ENCODE peak calls at places on chromosomes 1 and 21, in eight cellular contexts. I is bronchial epithelial cell, D is AG04449, H is T-helper 1 cell, U is HFF-Myc, O is H54, V is neuronal stem cell, L is NCI-H774. M is an unnamed sample.
A peak's percentile ranks its signal among the peaks of the same experiment; 100 is the strongest.

GRCh38 chr1:12745992-12746323 is at the start of gene CFAP107:
- DNase-seq in I (no peak), D (no peak), H (peak; percentile 23), U (no peak), O (no peak), V (no peak), L (peak; percentile 2), M (no peak)

GRCh38 chr1:22828151-22828817 is 117.6 kb downstream of the EPHB2 start:
- DNase-seq in I (no peak), D (no peak), H (no peak), U (no peak), O (no peak), V (no peak), L (no peak), M (no peak)

GRCh38 chr1:157438236-157439012 is 113.9 kb downstream of the FCRL5 start:
- DNase-seq in I (no peak), D (no peak), H (no peak), U (no peak), O (no peak), V (no peak), L (no peak), M (no peak)

GRCh38 chr1:207964195-207964966 is 53.5 kb upstream of the CD34 start:
- DNase-seq in I (peak; percentile 77), D (no peak), H (no peak), U (no peak), O (no peak), V (no peak), L (no peak), M (no peak)

GRCh38 chr1:221672160-221672762 is 69.6 kb downstream of the DUSP10 start:
- DNase-seq in I (peak; percentile 60), D (no peak), H (no peak), U (peak; percentile 7), O (peak; percentile 11), V (no peak), L (no peak), M (peak; percentile 15)

GRCh38 chr21:31556662-31557061 is 102.8 kb upstream of the SOD1 start:
- DNase-seq in I (no peak), D (no peak), H (no peak), U (no peak), O (no peak), V (no peak), L (no peak), M (no peak)

GRCh38 chr1:70288171-70288570 is 66.4 kb downstream of the ANKRD13C start:
- DNase-seq in I (no peak), D (no peak), H (no peak), U (no peak), O (no peak), V (no peak), L (no peak), M (no peak)

GRCh38 chr1:152520561-152521090 is 6.3 kb downstream of the CRCT1 start:
- DNase-seq in I (peak; percentile 80), D (no peak), H (no peak), U (no peak), O (no peak), V (no peak), L (no peak), M (no peak)

GRCh38 chr1:71311396-71311795 is 230.6 kb upstream of the ZRANB2 start:
- DNase-seq in I (no peak), D (no peak), H (no peak), U (no peak), O (no peak), V (no peak), L (no peak), M (peak; percentile 19)

GRCh38 chr1:54559111-54559548 is 11.1 kb downstream of the ACOT11 start:
- DNase-seq in I (no peak), D (no peak), H (no peak), U (no peak), O (no peak), V (no peak), L (no peak), M (no peak)

GRCh38 chr1:8517579-8518489 is 199.9 kb downstream of the SLC45A1 start:
- DNase-seq in I (no peak), D (no peak), H (no peak), U (peak; percentile 31), O (no peak), V (no peak), L (no peak), M (peak; percentile 55)

GRCh38 chr1:65792671-65793358 is at the start of gene PDE4B:
- DNase-seq in I (no peak), D (no peak), H (no peak), U (no peak), O (no peak), V (peak; percentile 52), L (peak; percentile 43), M (no peak)

GRCh38 chr1:209884665-209885117 is 53.3 kb upstream of the SYT14 start:
- DNase-seq in I (peak; percentile 99), D (peak; percentile 97), H (peak; percentile 23), U (peak; percentile 88), O (peak; percentile 92), V (no peak), L (no peak), M (peak; percentile 97)

GRCh38 chr21:30962013-30962412 is 76.3 kb downstream of the KRTAP19-8 start:
- DNase-seq in I (no peak), D (no peak), H (no peak), U (no peak), O (no peak), V (no peak), L (no peak), M (no peak)

GRCh38 chr1:7407547-7407895 is 363.6 kb upstream of the VAMP3 start:
- DNase-seq in I (no peak), D (no peak), H (no peak), U (no peak), O (no peak), V (no peak), L (no peak), M (no peak)

GRCh38 chr1:180542530-180543171 is 16.1 kb upstream of the OVAAL start:
- DNase-seq in I (no peak), D (no peak), H (no peak), U (no peak), O (no peak), V (no peak), L (no peak), M (peak; percentile 64)

GRCh38 chr1:48777219-48777895 is 666 bp upstream of the BEND5 start:
- DNase-seq in I (peak; percentile 17), D (no peak), H (no peak), U (no peak), O (no peak), V (peak; percentile 26), L (peak; percentile 35), M (no peak)

GRCh38 chr1:221987860-221988520 is 246.1 kb upstream of the DUSP10 start:
- DNase-seq in I (peak; percentile 96), D (peak; percentile 57), H (no peak), U (peak; percentile 14), O (peak; percentile 12), V (no peak), L (no peak), M (peak; percentile 59)

GRCh38 chr1:206792939-206793607 is 20.8 kb upstream of the IL10 start:
- DNase-seq in I (no peak), D (no peak), H (no peak), U (no peak), O (no peak), V (no peak), L (no peak), M (no peak)

GRCh38 chr1:29122987-29123870 is 474 bp downstream of the TMEM200B start:
- DNase-seq in I (no peak), D (no peak), H (no peak), U (no peak), O (no peak), V (peak; percentile 23), L (no peak), M (peak; percentile 25)

GRCh38 chr1:158145173-158145719 is 35.4 kb upstream of the CD1D start:
- DNase-seq in I (peak; percentile 74), D (peak; percentile 21), H (no peak), U (peak; percentile 27), O (no peak), V (no peak), L (no peak), M (peak; percentile 93)

GRCh38 chr1:40770296-40771070 is 13.1 kb upstream of the KCNQ4 start:
- DNase-seq in I (no peak), D (no peak), H (no peak), U (no peak), O (no peak), V (no peak), L (no peak), M (no peak)

GRCh38 chr1:241608379-241609033 is 31.7 kb downstream of the CHML start:
- DNase-seq in I (peak; percentile 98), D (no peak), H (no peak), U (no peak), O (no peak), V (no peak), L (no peak), M (peak; percentile 46)

GRCh38 chr1:35929730-35930592 is 944 bp upstream of the AGO3 start:
- DNase-seq in I (no peak), D (no peak), H (peak; percentile 29), U (peak; percentile 25), O (peak; percentile 49), V (peak; percentile 9), L (peak; percentile 83), M (peak; percentile 24)

GRCh38 chr1:8448906-8449661 is 131.2 kb downstream of the SLC45A1 start:
- DNase-seq in I (peak; percentile 71), D (no peak), H (no peak), U (no peak), O (no peak), V (no peak), L (no peak), M (peak; percentile 50)

GRCh38 chr1:21673277-21673780 is 4.2 kb upstream of the RAP1GAP start:
- DNase-seq in I (no peak), D (peak; percentile 40), H (no peak), U (peak; percentile 29), O (no peak), V (no peak), L (no peak), M (peak; percentile 51)

GRCh38 chr1:234841710-234842231 is 231.8 kb upstream of the IRF2BP2 start:
- DNase-seq in I (no peak), D (no peak), H (peak; percentile 81), U (no peak), O (no peak), V (no peak), L (no peak), M (no peak)

GRCh38 chr1:226308166-226308722 is 720 bp downstream of the LIN9 start:
- DNase-seq in I (no peak), D (no peak), H (no peak), U (no peak), O (no peak), V (no peak), L (peak; percentile 38), M (no peak)

M was measured in HFFc6.